ENCODE peak calls at places on chromosomes 2 and 18, in seven cellular contexts. B, U, D, Y, R, N and I are unnamed samples.

GRCh38 chr2:72681016-72681995 is 144.5 kb downstream of the EXOC6B start:
- DNase-seq in Y (no peak), B (no peak), R (no peak), D (no peak), N (peak; percentile 75), U (peak; percentile 12), I (no peak)

GRCh38 chr2:102187191-102188150 is 648 bp downstream of the IL1RL2 start:
- DNase-seq in R (peak; percentile 84), Y (peak; percentile 87), B (no peak), N (no peak), D (peak; percentile 30), U (peak; percentile 10), I (peak; percentile 83)

GRCh38 chr2:201781583-201782051 is 884 bp upstream of the ALS2 start:
- DNase-seq in D (no peak), R (no peak), U (no peak), N (peak; percentile 31), B (peak; percentile 12), Y (peak; percentile 53), I (no peak)

GRCh38 chr2:150663143-150663542 is 175.7 kb upstream of the RND3 start:
- DNase-seq in D (no peak), U (peak; percentile 90), B (no peak), R (no peak), N (no peak), Y (no peak), I (no peak)

GRCh38 chr18:38362286-38362792 is 796.7 kb upstream of the CELF4 start:
- DNase-seq in N (no peak), D (no peak), Y (no peak), B (peak; percentile 15), R (no peak), U (no peak), I (no peak)

GRCh38 chr18:32446780-32447179 is 23.9 kb downstream of the GAREM1 start:
- DNase-seq in N (no peak), D (no peak), R (no peak), U (no peak), Y (no peak), B (no peak), I (no peak)

GRCh38 chr2:97005353-97005752 is 19.0 kb upstream of the FAM178B start:
- DNase-seq in U (no peak), N (no peak), B (no peak), R (no peak), D (no peak), Y (no peak), I (no peak)

GRCh38 chr2:171754254-171754939 is 67.1 kb downstream of the DYNC1I2 start:
- DNase-seq in U (peak; percentile 19), N (no peak), Y (no peak), D (no peak), R (no peak), B (no peak), I (no peak)

GRCh38 chr2:226995625-226996041 is 159.8 kb downstream of the RHBDD1 start:
- DNase-seq in B (no peak), D (no peak), U (peak; percentile 77), R (no peak), N (no peak), Y (peak; percentile 88), I (no peak)

GRCh38 chr2:69132960-69133590 is 120.1 kb downstream of the ANTXR1 start:
- DNase-seq in Y (no peak), N (no peak), D (no peak), U (peak; percentile 26), R (no peak), B (no peak), I (no peak)

GRCh38 chr2:145994910-145995309 is 1475.0 kb upstream of the ZEB2 start:
- DNase-seq in D (no peak), R (no peak), Y (no peak), B (no peak), U (no peak), N (no peak), I (no peak)

GRCh38 chr2:157837851-157838441 is 38.2 kb downstream of the ACVR1 start:
- DNase-seq in R (no peak), B (no peak), Y (no peak), N (peak; percentile 73), D (peak; percentile 35), U (peak; percentile 67), I (no peak)

GRCh38 chr2:51960846-51961335 is 929.0 kb upstream of the NRXN1 start:
- DNase-seq in B (no peak), U (no peak), Y (no peak), D (no peak), R (no peak), N (no peak), I (no peak)
- H3K27ac ChIP-seq in B (no peak overlapping the region), U (no peak overlapping the region), Y (no peak overlapping the region), D (no peak overlapping the region), R (no peak overlapping the region), N (no peak overlapping the region), I (no peak overlapping the region)

GRCh38 chr2:119982506-119982905 is 30.4 kb upstream of the EPB41L5 start:
- DNase-seq in Y (no peak), D (no peak), U (no peak), B (no peak), N (peak; percentile 8), R (no peak), I (no peak)

GRCh38 chr2:119981896-119982295 is 31.0 kb upstream of the EPB41L5 start:
- DNase-seq in D (no peak), N (peak; percentile 21), U (no peak), R (no peak), B (no peak), Y (no peak), I (no peak)

DNA sequence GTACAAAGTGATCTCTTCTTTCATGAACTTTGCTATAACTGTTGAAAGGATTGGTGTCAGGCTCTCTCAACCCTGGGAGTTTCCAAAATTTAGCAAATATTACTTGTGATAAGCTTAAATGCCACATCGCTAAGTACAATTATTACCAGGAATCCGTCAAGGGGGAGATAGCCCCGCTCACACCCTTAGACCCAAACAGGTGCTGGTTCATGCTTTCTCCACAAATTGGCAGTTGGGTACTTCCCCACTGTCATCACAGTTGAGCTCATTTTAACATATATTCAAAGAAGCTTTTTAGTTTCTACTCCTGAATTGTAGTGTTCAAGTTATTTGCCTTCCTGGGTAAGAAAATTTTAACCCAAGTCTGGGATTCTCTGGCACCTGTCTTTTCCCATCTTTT is 29.8 kb upstream of the EPB41L5 start:
- DNase-seq in Y (no peak), B (no peak), R (no peak), N (no peak), D (no peak), U (no peak), I (no peak)
- H3K27ac ChIP-seq in Y (no peak overlapping the region), B (no peak overlapping the region), R (no peak overlapping the region), N (no peak overlapping the region), D (no peak overlapping the region), U (no peak overlapping the region), I (no peak overlapping the region)

GRCh38 chr2:228771306-228771705 is 499.8 kb downstream of the PID1 start:
- DNase-seq in B (no peak), N (no peak), D (no peak), Y (no peak), R (no peak), U (no peak), I (no peak)

GRCh38 chr2:228767196-228767595 is 503.9 kb downstream of the PID1 start:
- DNase-seq in B (no peak), Y (no peak), D (no peak), R (no peak), U (peak; percentile 19), N (no peak), I (no peak)

GRCh38 chr2:228768818-228769217 is 502.3 kb downstream of the PID1 start:
- DNase-seq in N (no peak), D (peak; percentile 12), Y (no peak), U (peak; percentile 64), B (no peak), R (no peak), I (no peak)

GRCh38 chr2:228774548-228774947 is 496.5 kb downstream of the PID1 start:
- DNase-seq in R (no peak), U (no peak), Y (no peak), B (no peak), D (no peak), N (no peak), I (no peak)

GRCh38 chr2:228771719-228772254 is 499.3 kb downstream of the PID1 start:
- DNase-seq in D (peak; percentile 15), R (no peak), Y (no peak), N (no peak), U (no peak), B (no peak), I (no peak)
- H3K27ac ChIP-seq in D (peak overlapping the region; percentile 57), R (no peak overlapping the region), Y (no peak overlapping the region), N (no peak overlapping the region), U (no peak overlapping the region), B (no peak overlapping the region), I (peak overlapping the region; percentile 76)

DNA sequence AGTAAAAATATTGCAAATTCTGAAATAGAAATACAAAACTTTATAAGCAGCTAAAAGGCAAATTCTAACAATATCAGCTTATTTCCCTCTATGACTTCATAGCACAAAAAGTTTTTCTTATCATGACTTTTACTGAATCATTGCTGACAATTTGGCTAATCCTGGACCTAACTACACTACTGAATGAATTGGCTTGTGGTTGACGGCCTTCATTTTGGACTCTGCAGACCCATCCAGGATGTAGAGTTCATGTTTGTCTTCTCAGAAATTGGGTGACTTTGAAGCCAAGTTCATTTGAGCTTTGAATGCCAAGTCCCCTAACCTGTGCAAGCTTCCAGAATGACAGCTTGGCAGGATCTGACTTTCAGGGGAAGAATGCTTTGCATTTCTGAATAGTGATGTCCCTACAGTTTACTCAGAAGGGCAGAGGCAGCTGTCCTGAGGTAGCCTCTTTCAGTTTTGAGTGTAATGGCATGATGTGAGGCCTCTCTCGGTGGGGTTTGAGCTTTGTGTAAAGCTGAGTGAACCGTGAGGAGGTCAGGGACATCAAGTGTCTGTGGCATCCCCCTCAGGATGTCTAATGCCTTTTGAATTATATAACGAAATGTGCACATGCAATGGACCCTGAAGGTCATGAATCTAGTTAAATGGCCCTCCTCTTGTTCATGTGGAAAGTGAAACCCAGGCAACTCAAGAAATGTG is 48.0 kb downstream of the EFEMP1 start:
- DNase-seq in N (no peak), R (no peak), U (peak; percentile 81), D (no peak), Y (no peak), B (no peak), I (no peak)
- H3K27ac ChIP-seq in N (no peak overlapping the region), R (no peak overlapping the region), U (peak overlapping the region; percentile 62), D (no peak overlapping the region), Y (no peak overlapping the region), B (no peak overlapping the region), I (no peak overlapping the region)

DNA sequence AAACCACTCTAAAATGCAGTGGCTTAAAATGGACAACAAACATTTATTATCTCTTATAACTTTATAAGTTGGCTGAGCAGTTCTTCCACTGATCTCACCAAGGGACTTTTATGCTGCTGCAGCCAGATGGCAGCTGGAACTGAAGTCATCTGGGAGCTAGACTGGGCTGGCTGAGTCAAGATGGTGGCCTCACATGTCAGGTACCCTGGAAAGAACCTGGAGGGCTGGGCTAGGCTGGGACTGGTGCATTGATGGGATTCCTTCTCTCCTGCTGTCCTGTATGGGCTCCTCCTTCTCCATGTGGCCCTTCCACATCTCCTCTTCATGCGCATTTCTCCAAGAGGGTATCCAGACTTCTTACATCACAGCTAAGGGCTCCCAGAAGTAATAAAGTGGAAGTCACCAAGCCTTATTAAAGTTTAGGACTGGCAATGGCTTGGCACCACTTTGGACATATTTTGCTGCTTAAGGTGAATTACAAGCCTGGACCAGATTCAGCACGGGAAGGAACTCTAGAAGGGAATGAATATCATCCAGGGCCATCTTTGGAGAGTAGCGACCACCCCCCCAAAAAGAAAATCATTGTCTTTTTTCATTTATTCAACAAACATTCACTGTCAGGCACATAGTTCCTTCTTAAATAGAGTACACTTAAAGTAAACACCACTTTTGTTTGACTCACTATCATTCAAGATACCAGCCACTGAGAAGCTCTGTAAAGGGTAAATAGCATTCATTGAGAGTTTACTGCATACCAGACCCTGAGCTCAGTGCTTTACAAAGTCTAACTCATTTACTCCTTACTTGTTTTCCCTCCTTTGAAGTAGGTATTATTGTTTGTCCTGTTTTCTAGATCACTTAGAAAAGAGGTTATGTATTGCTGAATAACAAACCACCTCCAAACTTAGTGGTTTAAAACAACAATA is 138.0 kb downstream of the ZFP36L2 start:
- DNase-seq in R (peak; percentile 25), D (peak; percentile 8), B (no peak), N (no peak), U (peak; percentile 78), Y (no peak), I (no peak)
- H3K27ac ChIP-seq in R (peak overlapping the region; percentile 48), D (peak overlapping the region; percentile 95), B (peak overlapping the region; percentile 2), N (peak overlapping the region; percentile 76), U (peak overlapping the region; percentile 99), Y (no peak overlapping the region), I (no peak overlapping the region)